ENCODE peak calls at places on chromosomes 11 and 22, in nine cellular contexts. C is upper lobe of right lung, V is transverse colon, H is adrenal gland, O is K562, L is esophagus squamous epithelium, X is fibroblast of lung, R is body of pancreas, G is spleen. Y is an unnamed sample. For H3K4me1 and H3K27me3, the result is how much of the 10 kb centered on the place peaks cover.

GRCh38 chr11:64459609-64460008 is 100.6 kb downstream of the RPS6KA4 start:
- DNase-seq in X (no peak), R (no peak), G (no peak), V (no peak), C (no peak), H (no peak), O (no peak), L (no peak), Y (no peak)

GRCh38 chr11:85934599-85935169 is 79.5 kb downstream of the CCDC83 start:
- DNase-seq in C (no peak), L (no peak), X (peak), G (no peak), R (peak), O (no peak), V (no peak), H (peak), Y (peak)

GRCh38 chr11:83070878-83071640 is 638 bp downstream of the RAB30 start:
- DNase-seq in C (peak), L (no peak), O (no peak), G (peak), R (peak), H (peak), X (no peak), V (peak), Y (peak)

GRCh38 chr22:38734203-38735100 is 21.3 kb downstream of the SUN2 start:
- DNase-seq in G (peak), V (no peak), X (no peak), O (no peak), R (no peak), C (peak), L (no peak), H (peak), Y (no peak)

GRCh38 chr11:72574534-72575460 is 99.4 kb downstream of the PDE2A start:
- DNase-seq in R (no peak), O (no peak), C (peak), X (no peak), L (no peak), V (no peak), G (peak), H (no peak), Y (no peak)

GRCh38 chr11:62398011-62398994 is 20.5 kb upstream of the SCGB1A1 start:
- DNase-seq in O (peak), G (peak), R (no peak), L (no peak), X (peak), C (peak), V (no peak), H (peak), Y (no peak)

GRCh38 chr11:129457321-129457720 is 81.7 kb downstream of the BARX2 start:
- DNase-seq in R (no peak), H (no peak), G (no peak), X (no peak), V (peak), C (no peak), O (no peak), L (no peak), Y (no peak)

GRCh38 chr11:130692220-130692619 is 224.1 kb downstream of the SNX19 start:
- DNase-seq in R (no peak), C (no peak), G (no peak), X (no peak), H (no peak), O (no peak), V (no peak), L (no peak), Y (no peak)

GRCh38 chr11:120952503-120953229 is 71.2 kb upstream of the TBCEL start:
- DNase-seq in X (peak), O (peak), H (peak), G (peak), C (peak), V (peak), L (peak), R (peak), Y (peak)

GRCh38 chr11:49208006-49208721 is at the start of gene FOLH1:
- DNase-seq in G (peak), V (no peak), R (peak), C (peak), X (no peak), O (no peak), L (no peak), H (peak), Y (peak)

GRCh38 chr11:74022541-74022940 is 13.7 kb upstream of the UCP3 start:
- DNase-seq in O (no peak), R (no peak), C (no peak), H (no peak), G (no peak), L (no peak), X (no peak), V (no peak), Y (no peak)

GRCh38 chr22:30210235-30210831 is 36.2 kb downstream of the LIF start:
- DNase-seq in C (peak), O (no peak), X (peak), G (peak), H (no peak), V (no peak), L (no peak), R (peak), Y (peak)

GRCh38 chr22:22691716-22692701 is 47.6 kb downstream of the GGTLC2 start:
- DNase-seq in C (no peak), V (no peak), H (no peak), R (no peak), X (no peak), G (no peak), O (no peak), L (no peak), Y (peak)

GRCh38 chr11:100895449-100895848 is 208.4 kb downstream of the ARHGAP42 start:
- DNase-seq in L (no peak), R (no peak), H (no peak), V (no peak), C (no peak), G (no peak), X (no peak), O (no peak), Y (no peak)

GRCh38 chr22:31637938-31638618 is 23.9 kb downstream of the PISD start:
- DNase-seq in V (peak), R (no peak), G (peak), C (no peak), L (no peak), X (no peak), H (peak), O (no peak), Y (no peak)

GRCh38 chr11:118924591-118925585 is 838 bp downstream of the BCL9L start:
- DNase-seq in G (peak), R (peak), L (no peak), H (peak), V (peak), O (peak), C (peak), X (peak), Y (peak)

GRCh38 chr11:64448599-64449380 is 89.8 kb downstream of the RPS6KA4 start:
- DNase-seq in C (peak), X (peak), L (peak), R (peak), G (peak), H (peak), V (peak), O (peak), Y (peak)

GRCh38 chr11:124041254-124041653 is at the start of gene OR10G7:
- DNase-seq in C (no peak), X (no peak), L (no peak), R (no peak), V (no peak), H (no peak), G (no peak), O (no peak), Y (no peak)

GRCh38 chr22:47150426-47150825 is 388.0 kb downstream of the TBC1D22A start:
- DNase-seq in L (no peak), H (no peak), C (no peak), O (no peak), R (no peak), X (no peak), G (no peak), V (no peak), Y (no peak)

GRCh38 chr22:36925388-36926290 is 12.2 kb downstream of the CSF2RB start:
- DNase-seq in O (no peak), G (peak), R (no peak), C (no peak), L (no peak), X (peak), V (no peak), H (no peak), Y (no peak)

GRCh38 chr22:37749223-37749622 is 52.4 kb downstream of the TRIOBP start:
- DNase-seq in H (no peak), V (no peak), R (no peak), G (no peak), L (no peak), X (no peak), O (no peak), C (peak), Y (no peak)

GRCh38 chr11:69012092-69013008 is 696 bp downstream of the MRGPRF start:
- DNase-seq in X (peak), O (no peak), R (no peak), V (no peak), C (no peak), G (peak), H (no peak), L (no peak), Y (peak)
- H3K4me1 ChIP-seq in X (under half), O (under half), R (under half), V (under half), C (under half), G (half or more), H (under half), L (half or more), Y (half or more)

GRCh38 chr11:10694481-10695239 is 1.1 kb upstream of the IRAG1 start:
- DNase-seq in H (no peak), L (no peak), O (no peak), V (no peak), R (no peak), G (no peak), C (no peak), X (peak), Y (no peak)
- H3K4me3 ChIP-seq in H (no peak), L (no peak), O (no peak), V (no peak), R (no peak), G (no peak), C (no peak), X (no peak), Y (no peak)

GRCh38 chr22:19169947-19170318 is 8.6 kb downstream of the SLC25A1 start:
- DNase-seq in H (no peak), V (no peak), O (no peak), X (no peak), L (no peak), R (no peak), C (no peak), G (peak), Y (no peak)
- H3K27me3 ChIP-seq in H (under half), V (half or more), O (under half), X (under half), L (half or more), R (under half), C (under half), G (under half), Y (under half)

GRCh38 chr11:114181752-114182151 is 114.4 kb upstream of the NNMT start:
- DNase-seq in X (no peak), L (no peak), R (no peak), O (no peak), H (no peak), V (no peak), G (no peak), C (no peak), Y (no peak)
- H3K4me1 ChIP-seq in X (under half), L (half or more), R (half or more), O (under half), H (under half), V (under half), G (half or more), C (half or more), Y (under half)

GRCh38 chr11:105033344-105033743 is 1.6 kb downstream of the CASP1 start:
- DNase-seq in V (no peak), C (no peak), G (no peak), O (no peak), R (no peak), X (no peak), L (no peak), H (no peak), Y (no peak)

GRCh38 chr11:105035262-105035620 is 297 bp upstream of the CASP1 start:
- DNase-seq in R (no peak), H (no peak), C (no peak), V (no peak), X (no peak), G (no peak), L (no peak), O (no peak), Y (no peak)

GRCh38 chr11:105027671-105028070 is 4.7 kb upstream of the CASP5 start:
- DNase-seq in X (no peak), V (no peak), L (no peak), H (no peak), C (no peak), O (no peak), G (no peak), R (no peak), Y (no peak)

GRCh38 chr11:105033781-105034180 is 1.2 kb downstream of the CASP1 start:
- DNase-seq in C (no peak), L (no peak), X (no peak), R (no peak), V (no peak), H (no peak), O (no peak), G (no peak), Y (no peak)

GRCh38 chr11:105032495-105032894 is 2.4 kb downstream of the CASP1 start:
- DNase-seq in O (no peak), X (no peak), V (no peak), R (no peak), L (no peak), H (no peak), C (no peak), G (no peak), Y (no peak)
- H3K4me3 ChIP-seq in O (no peak), X (no peak), V (no peak), R (no peak), L (no peak), H (no peak), C (peak), G (peak), Y (no peak)

GRCh38 chr22:50416996-50417395 is 57.8 kb downstream of the SBF1 start:
- DNase-seq in G (no peak), L (no peak), C (no peak), R (no peak), X (no peak), O (no peak), H (no peak), V (no peak), Y (no peak)
- H3K27me3 ChIP-seq in G (under half), L (under half), C (under half), R (under half), X (under half), O (under half), H (under half), V (under half), Y (under half)

GRCh38 chr11:7540830-7541555 is 27.2 kb downstream of the PPFIBP2 start:
- DNase-seq in H (no peak), V (no peak), X (no peak), R (no peak), L (no peak), G (no peak), O (no peak), C (no peak), Y (no peak)
- H3K4me1 ChIP-seq in H (under half), V (under half), X (under half), R (under half), L (under half), G (under half), O (under half), C (under half), Y (under half)